ENCODE peak calls at places on chromosomes 16 and 17, in eight cellular contexts. E is IMR-90; R is heart left ventricle; W is OCI-LY7; N is heart right ventricle; L is SK-N-SH; I is CD4-positive, alpha-beta memory T cell; K is PC-3. O is an unnamed sample. For H3K4me1 and H3K9me3, the result is how much of the 10 kb centered on the place peaks cover.

GRCh38 chr17:48841395-48841831 is 10.6 kb downstream of the CALCOCO2 start:
- DNase-seq in R (no peak), W (peak), E (peak), L (no peak), K (no peak), N (peak), I (peak), O (no peak)

GRCh38 chr17:79497949-79498348 is 112.9 kb downstream of the RBFOX3 start:
- DNase-seq in L (no peak), I (no peak), R (no peak), W (no peak), E (no peak), K (no peak), N (no peak), O (no peak)

GRCh38 chr17:40886090-40886489 is 1.0 kb upstream of the KRT20 start:
- DNase-seq in L (no peak), K (peak), I (no peak), N (no peak), R (no peak), E (peak), W (no peak), O (no peak)

GRCh38 chr17:67469208-67469980 is 92.3 kb downstream of the PITPNC1 start:
- DNase-seq in N (no peak), I (no peak), K (no peak), E (peak), L (peak), R (no peak), W (no peak), O (no peak)

GRCh38 chr16:80803341-80804060 is 897 bp downstream of the CDYL2 start:
- DNase-seq in R (peak), W (peak), L (peak), N (no peak), I (peak), E (no peak), K (peak), O (peak)

GRCh38 chr17:79976451-79976850 is 59.2 kb downstream of the TBC1D16 start:
- DNase-seq in W (no peak), I (no peak), K (no peak), N (no peak), E (no peak), R (no peak), L (no peak), O (no peak)

GRCh38 chr17:81871387-81872120 is 417 bp upstream of the ARHGDIA start:
- DNase-seq in W (peak), K (peak), I (peak), N (peak), E (peak), L (peak), R (peak), O (peak)

GRCh38 chr16:66928702-66929388 is 3.5 kb upstream of the RRAD start:
- DNase-seq in L (peak), W (peak), E (peak), I (no peak), R (no peak), N (no peak), K (no peak), O (peak)

GRCh38 chr16:69435977-69436729 is 11.7 kb downstream of the CYB5B start:
- DNase-seq in E (no peak), I (no peak), W (peak), K (no peak), R (no peak), N (no peak), L (no peak), O (no peak)

GRCh38 chr17:31595076-31595475 is 203.6 kb downstream of the RAB11FIP4 start:
- DNase-seq in N (no peak), R (no peak), K (peak), L (no peak), I (no peak), W (no peak), E (peak), O (no peak)

GRCh38 chr16:84913315-84913714 is 93.5 kb downstream of the CRISPLD2 start:
- DNase-seq in R (peak), E (no peak), L (peak), K (no peak), N (no peak), I (no peak), W (no peak), O (peak)

GRCh38 chr16:73735018-73735417 is 561.6 kb upstream of the PSMD7 start:
- DNase-seq in E (peak), W (no peak), I (no peak), L (no peak), R (no peak), N (no peak), K (peak), O (no peak)

GRCh38 chr17:6323626-6324356 is 111.1 kb downstream of the AIPL1 start:
- DNase-seq in W (no peak), R (no peak), N (peak), K (peak), L (peak), I (no peak), E (no peak), O (no peak)

GRCh38 chr16:68756250-68757051 is 19.4 kb downstream of the CDH1 start:
- DNase-seq in L (no peak), N (no peak), K (peak), I (no peak), E (no peak), W (peak), R (no peak), O (no peak)

GRCh38 chr16:56847173-56847948 is 17.6 kb upstream of the SLC12A3 start:
- DNase-seq in L (no peak), W (peak), R (no peak), E (no peak), N (no peak), I (no peak), K (no peak), O (no peak)

GRCh38 chr17:29390856-29391631 is 881 bp downstream of the TAOK1 start:
- DNase-seq in N (peak), L (peak), R (no peak), W (peak), K (no peak), E (peak), I (no peak), O (peak)

GRCh38 chr17:38351412-38352222 is at the start of gene SOCS7:
- DNase-seq in I (peak), L (peak), K (peak), R (peak), E (peak), N (peak), W (peak), O (peak)

GRCh38 chr16:66901626-66902025 is 17.1 kb downstream of the CDH16 start:
- DNase-seq in W (no peak), K (no peak), N (peak), R (peak), E (no peak), I (no peak), L (no peak), O (peak)

GRCh38 chr17:79810138-79811027 is 13.5 kb upstream of the CBX8 start:
- DNase-seq in K (peak), I (peak), L (peak), N (peak), R (peak), E (peak), W (peak), O (peak)

GRCh38 chr16:66418165-66418962 is 8.7 kb upstream of the BEAN1 start:
- DNase-seq in E (no peak), K (no peak), W (no peak), I (no peak), L (no peak), R (no peak), N (no peak), O (no peak)

GRCh38 chr16:86519649-86520316 is 9.5 kb downstream of the FOXF1 start:
- DNase-seq in K (peak), N (peak), I (peak), E (peak), W (peak), L (peak), R (peak), O (peak)

GRCh38 chr16:12793120-12793889 is 10.4 kb downstream of the CPPED1 start:
- DNase-seq in L (no peak), I (no peak), W (no peak), E (no peak), K (no peak), R (no peak), N (no peak), O (no peak)

GRCh38 chr17:48456584-48456983 is 26.6 kb upstream of the SKAP1 start:
- DNase-seq in I (no peak), R (no peak), E (no peak), N (no peak), W (no peak), L (no peak), K (peak), O (no peak)

GRCh38 chr17:65750166-65750565 is 188.7 kb upstream of the AXIN2 start:
- DNase-seq in E (no peak), I (no peak), K (peak), R (no peak), L (no peak), N (no peak), W (no peak), O (no peak)

GRCh38 chr16:68335175-68335574 is 24.4 kb downstream of the PRMT7 start:
- DNase-seq in I (no peak), K (no peak), W (no peak), E (peak), N (no peak), R (no peak), L (no peak), O (no peak)

GRCh38 chr16:78982344-78982743 is 618.2 kb downstream of the MAF start:
- DNase-seq in E (no peak), R (no peak), N (no peak), K (no peak), I (no peak), L (no peak), W (no peak), O (no peak)

GRCh38 chr16:72203401-72203800 is 31.4 kb upstream of the PMFBP1 start:
- DNase-seq in L (no peak), W (peak), E (peak), I (no peak), N (peak), K (peak), R (peak), O (no peak)

GRCh38 chr16:87880117-87880696 is 10.9 kb upstream of the SLC7A5 start:
- DNase-seq in E (no peak), K (no peak), L (no peak), W (no peak), R (no peak), I (no peak), N (no peak), O (no peak)

GRCh38 chr17:1629647-1630310 is 1.1 kb upstream of the SLC43A2 start:
- DNase-seq in W (peak), N (peak), I (peak), E (peak), L (peak), K (peak), R (peak), O (peak)

GRCh38 chr16:61370564-61370963 is 665.7 kb downstream of the CDH8 start:
- DNase-seq in L (no peak), I (no peak), W (no peak), R (no peak), N (no peak), E (no peak), K (no peak), O (no peak)

GRCh38 chr16:22001591-22001990 is 675 bp upstream of the PDZD9 start:
- DNase-seq in N (no peak), I (no peak), E (peak), R (no peak), L (no peak), W (no peak), K (peak), O (no peak)

GRCh38 chr17:40303009-40303657 is 5.8 kb upstream of the RARA start:
- DNase-seq in W (peak), I (peak), L (peak), E (peak), N (peak), R (no peak), K (peak), O (peak)

GRCh38 chr17:63445571-63446217 is 412 bp downstream of the CYB561 start:
- DNase-seq in L (peak), E (no peak), N (no peak), R (peak), I (peak), K (peak), W (no peak), O (no peak)

GRCh38 chr17:82328141-82328993 is 5.2 kb downstream of the SECTM1 start:
- DNase-seq in R (no peak), E (no peak), I (no peak), L (no peak), K (no peak), W (no peak), N (no peak), O (no peak)

GRCh38 chr17:76370261-76370993 is 14.0 kb upstream of the SPHK1 start:
- DNase-seq in N (peak), K (peak), I (no peak), R (peak), E (peak), W (peak), L (peak), O (peak)

GRCh38 chr16:66020642-66021041 is 345.8 kb upstream of the CDH5 start:
- DNase-seq in I (no peak), E (peak), K (peak), L (no peak), R (no peak), N (no peak), W (no peak), O (no peak)

GRCh38 chr17:64130559-64131001 is 636 bp upstream of the ERN1 start:
- DNase-seq in E (peak), K (peak), R (peak), I (no peak), N (peak), L (no peak), W (peak), O (no peak)

GRCh38 chr17:34979153-34979552 is 1.2 kb upstream of the LIG3 start:
- DNase-seq in E (no peak), R (no peak), N (no peak), K (no peak), W (no peak), I (no peak), L (no peak), O (no peak)

GRCh38 chr16:66397736-66398433 is 29.2 kb upstream of the BEAN1 start:
- DNase-seq in W (no peak), N (no peak), I (no peak), K (no peak), R (no peak), E (no peak), L (no peak), O (no peak)

GRCh38 chr17:50423553-50424159 is 2.4 kb upstream of the ACSF2 start:
- DNase-seq in K (peak), N (no peak), W (peak), L (no peak), E (peak), R (peak), I (no peak), O (no peak)
- H3K27ac ChIP-seq in K (peak), N (no peak), W (no peak), L (peak), E (peak), R (no peak), I (no peak), O (no peak)

GRCh38 chr17:42272162-42272561 is 4.0 kb downstream of the STAT5B start:
- DNase-seq in I (peak), E (no peak), L (no peak), R (no peak), W (no peak), N (no peak), K (no peak), O (no peak)

GRCh38 chr17:42272576-42272975 is 3.6 kb downstream of the STAT5B start:
- DNase-seq in E (no peak), K (no peak), N (no peak), W (no peak), I (peak), R (no peak), L (no peak), O (no peak)

GRCh38 chr17:42270175-42270545 is 6.0 kb downstream of the STAT5B start:
- DNase-seq in K (no peak), R (no peak), E (no peak), W (no peak), L (no peak), I (no peak), N (no peak), O (no peak)

GRCh38 chr17:42271277-42271922 is 4.8 kb downstream of the STAT5B start:
- DNase-seq in R (no peak), K (no peak), I (no peak), N (no peak), W (no peak), L (no peak), E (no peak), O (no peak)

GRCh38 chr17:42270596-42270995 is 5.6 kb downstream of the STAT5B start:
- DNase-seq in N (no peak), E (no peak), K (no peak), L (no peak), W (no peak), I (no peak), R (no peak), O (no peak)
- H3K4me1 ChIP-seq in N (under half), E (under half), K (under half), L (under half), W (under half), I (half or more), R (under half), O (half or more)

DNA sequence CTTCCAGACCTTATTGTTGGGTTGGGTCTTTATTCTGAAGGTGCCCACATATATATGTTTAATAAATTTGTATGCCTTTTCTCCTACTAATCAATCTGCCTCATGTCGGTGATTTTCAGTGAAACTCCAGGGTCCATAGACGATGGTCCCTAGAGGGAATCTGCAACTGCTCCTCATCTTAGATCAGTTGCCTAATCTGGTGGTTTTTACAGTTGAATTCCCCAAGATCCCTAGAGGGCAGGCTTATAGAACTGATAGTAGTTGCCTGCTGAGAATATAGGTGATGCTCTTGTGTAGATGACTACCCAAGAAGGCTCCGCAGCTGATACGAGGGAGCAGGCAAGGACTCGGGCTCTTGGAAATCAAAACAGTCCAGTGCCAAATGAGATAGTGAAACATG is 619.2 kb upstream of the C16orf82 start:
- DNase-seq in W (no peak), K (no peak), R (no peak), I (no peak), E (no peak), L (no peak), N (no peak), O (no peak)
- H3K9me3 ChIP-seq in W (under half), K (under half), R (under half), I (under half), E (under half), L (under half), N (under half), O (under half)

GRCh38 chr16:27367463-27368357 is 34.3 kb upstream of the IL21R start:
- DNase-seq in N (peak), K (peak), I (peak), R (peak), L (peak), W (peak), E (peak), O (peak)
- H3K27ac ChIP-seq in N (peak), K (no peak), I (peak), R (peak), L (no peak), W (peak), E (no peak), O (peak)

O was measured in psoas muscle.